ENCODE peak calls at places on chromosomes 1 and 21, in eight cellular contexts. J is H7; K is GOT3; V is NCI-H1092 treated with DMSO at 0.1 percent for 48 hours; D is stimulated activated naive CD8-positive, alpha-beta T cell treated with anti-CD3 and anti-CD28 coated beads, Interleukin-15, Interleukin-2, amounts not matched to agents 100 U/mL and 50 U/mL, for 24 hours; U is NCI-H1694 treated with DMSO at 0.1 percent for 48 hours; S is mammary epithelial cell; M is HuH-7.5. L is an unnamed sample.

GRCh38 chr1:44076093-44076492 is 42.5 kb upstream of the KLF17 start:
- DNase-seq in J (no peak), K (no peak), V (no peak), D (no peak), U (no peak), S (no peak), M (no peak), L (no peak)

GRCh38 chr1:216898801-216899200 is 175.6 kb upstream of the ESRRG start:
- DNase-seq in J (no peak), K (no peak), V (no peak), D (no peak), U (no peak), S (peak; percentile 67), M (no peak), L (no peak)

GRCh38 chr1:182143825-182144661 is 82.5 kb upstream of the ZNF648 start:
- DNase-seq in J (peak; percentile 16), K (no peak), V (peak; percentile 55), D (no peak), U (no peak), S (peak; percentile 85), M (no peak), L (peak; percentile 56)

GRCh38 chr1:32334274-32334861 is 1.7 kb downstream of the MARCKSL1 start:
- DNase-seq in J (peak; percentile 59), K (no peak), V (no peak), D (no peak), U (no peak), S (no peak), M (no peak), L (no peak)

GRCh38 chr1:116556289-116557006 is 14.4 kb downstream of the CD58 start:
- DNase-seq in J (no peak), K (no peak), V (no peak), D (peak; percentile 80), U (no peak), S (peak; percentile 100), M (no peak), L (peak; percentile 72)

GRCh38 chr1:171799166-171799565 is 17.7 kb downstream of the METTL13 start:
- DNase-seq in J (no peak), K (no peak), V (no peak), D (no peak), U (no peak), S (no peak), M (no peak), L (no peak)

GRCh38 chr1:12600335-12600734 is 17.7 kb downstream of the DHRS3 start:
- DNase-seq in J (peak; percentile 21), K (no peak), V (no peak), D (no peak), U (no peak), S (no peak), M (no peak), L (no peak)

GRCh38 chr1:184036517-184036949 is 995 bp downstream of the COLGALT2 start:
- DNase-seq in J (peak; percentile 74), K (no peak), V (peak; percentile 58), D (peak; percentile 12), U (peak; percentile 48), S (no peak), M (peak; percentile 40), L (no peak)

GRCh38 chr21:38495242-38495641 is 3.0 kb downstream of the ERG start:
- DNase-seq in J (no peak), K (no peak), V (no peak), D (no peak), U (no peak), S (no peak), M (no peak), L (no peak)